ENCODE peak calls at places on chromosome 7, in nine cellular contexts. One of them, this sample, is unnamed.
A peak's percentile ranks its signal among the peaks of the same experiment; 100 is the strongest.

GRCh38 chr7:68247566-68247965 is 1250.9 kb downstream of the TYW1 start:
- DNase-seq in neural progenitor cell: no peak
- DNase-seq in colonic mucosa: no peak
- DNase-seq in IMR-90: no peak
- DNase-seq in mucosa of descending colon: no peak
- DNase-seq in K562: no peak
- DNase-seq in body of pancreas: no peak
- DNase-seq in ovary: no peak
- DNase-seq in CD4-positive, CD25-positive, alpha-beta regulatory T cell: no peak
- DNase-seq in this sample: no peak

GRCh38 chr7:877312-878232 is 1.2 kb downstream of the GET4 start:
- DNase-seq in neural progenitor cell: peak; percentile 21
- DNase-seq in colonic mucosa: peak; percentile 46
- DNase-seq in IMR-90: no peak
- DNase-seq in mucosa of descending colon: peak; percentile 73
- DNase-seq in K562: peak; percentile 92
- DNase-seq in body of pancreas: peak; percentile 78
- DNase-seq in ovary: peak; percentile 63
- DNase-seq in CD4-positive, CD25-positive, alpha-beta regulatory T cell: peak; percentile 16
- DNase-seq in this sample: peak; percentile 38

GRCh38 chr7:6424702-6425072 is 23.1 kb downstream of the DAGLB start:
- DNase-seq in neural progenitor cell: no peak
- DNase-seq in colonic mucosa: no peak
- DNase-seq in IMR-90: no peak
- DNase-seq in mucosa of descending colon: no peak
- DNase-seq in K562: no peak
- DNase-seq in body of pancreas: no peak
- DNase-seq in ovary: no peak
- DNase-seq in CD4-positive, CD25-positive, alpha-beta regulatory T cell: no peak
- DNase-seq in this sample: no peak

GRCh38 chr7:111532625-111533024 is 29.7 kb downstream of the IMMP2L start:
- DNase-seq in neural progenitor cell: no peak
- DNase-seq in colonic mucosa: no peak
- DNase-seq in IMR-90: no peak
- DNase-seq in mucosa of descending colon: no peak
- DNase-seq in K562: no peak
- DNase-seq in body of pancreas: no peak
- DNase-seq in ovary: no peak
- DNase-seq in CD4-positive, CD25-positive, alpha-beta regulatory T cell: no peak
- DNase-seq in this sample: no peak

GRCh38 chr7:103432713-103433112 is 13.3 kb downstream of the SLC26A5 start:
- DNase-seq in neural progenitor cell: no peak
- DNase-seq in colonic mucosa: no peak
- DNase-seq in IMR-90: no peak
- DNase-seq in mucosa of descending colon: no peak
- DNase-seq in K562: no peak
- DNase-seq in body of pancreas: no peak
- DNase-seq in ovary: no peak
- DNase-seq in CD4-positive, CD25-positive, alpha-beta regulatory T cell: no peak
- DNase-seq in this sample: no peak

GRCh38 chr7:38574121-38574520 is 57.1 kb downstream of the AMPH start:
- DNase-seq in neural progenitor cell: no peak
- DNase-seq in colonic mucosa: no peak
- DNase-seq in IMR-90: peak; percentile 31
- DNase-seq in mucosa of descending colon: no peak
- DNase-seq in K562: no peak
- DNase-seq in body of pancreas: no peak
- DNase-seq in ovary: no peak
- DNase-seq in CD4-positive, CD25-positive, alpha-beta regulatory T cell: no peak
- DNase-seq in this sample: no peak

GRCh38 chr7:121501566-121501965 is 105.5 kb upstream of the FAM3C start:
- DNase-seq in neural progenitor cell: no peak
- DNase-seq in colonic mucosa: no peak
- DNase-seq in IMR-90: no peak
- DNase-seq in mucosa of descending colon: no peak
- DNase-seq in K562: no peak
- DNase-seq in body of pancreas: no peak
- DNase-seq in ovary: no peak
- DNase-seq in CD4-positive, CD25-positive, alpha-beta regulatory T cell: no peak
- DNase-seq in this sample: no peak

GRCh38 chr7:100567045-100567730 is 6.5 kb downstream of the SAP25 start:
- DNase-seq in neural progenitor cell: no peak
- DNase-seq in colonic mucosa: no peak
- DNase-seq in IMR-90: no peak
- DNase-seq in mucosa of descending colon: peak; percentile 45
- DNase-seq in K562: no peak
- DNase-seq in body of pancreas: no peak
- DNase-seq in ovary: no peak
- DNase-seq in CD4-positive, CD25-positive, alpha-beta regulatory T cell: no peak
- DNase-seq in this sample: no peak

GRCh38 chr7:47241112-47242065 is 340.5 kb downstream of the TNS3 start:
- DNase-seq in neural progenitor cell: no peak
- DNase-seq in colonic mucosa: no peak
- DNase-seq in IMR-90: no peak
- DNase-seq in mucosa of descending colon: no peak
- DNase-seq in K562: no peak
- DNase-seq in body of pancreas: no peak
- DNase-seq in ovary: peak; percentile 60
- DNase-seq in CD4-positive, CD25-positive, alpha-beta regulatory T cell: no peak
- DNase-seq in this sample: no peak

GRCh38 chr7:1232103-1232466 is 587 bp upstream of the UNCX start:
- DNase-seq in neural progenitor cell: no peak
- DNase-seq in colonic mucosa: no peak
- DNase-seq in IMR-90: no peak
- DNase-seq in mucosa of descending colon: no peak
- DNase-seq in K562: no peak
- DNase-seq in body of pancreas: no peak
- DNase-seq in ovary: no peak
- DNase-seq in CD4-positive, CD25-positive, alpha-beta regulatory T cell: no peak
- DNase-seq in this sample: no peak

DNA sequence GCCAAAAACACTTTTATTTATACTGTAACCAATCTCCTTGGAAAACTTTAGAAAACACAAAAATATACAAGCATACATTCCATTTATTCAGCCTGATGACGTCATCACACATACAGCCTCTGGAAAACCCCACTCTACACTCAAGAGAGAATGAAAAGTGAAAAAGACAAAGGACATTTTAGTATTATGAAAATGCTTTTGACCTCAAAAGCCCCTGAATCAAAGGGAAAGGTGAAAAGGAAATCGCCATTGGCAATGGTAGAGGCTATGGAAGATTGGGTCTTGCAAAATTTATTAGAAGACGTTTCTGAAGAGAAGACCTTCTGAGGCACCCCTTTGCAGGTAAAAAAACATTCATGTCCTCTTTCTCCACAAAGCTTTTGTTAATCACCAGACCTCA is 82.9 kb upstream of the STRIP2 start:
- DNase-seq in neural progenitor cell: no peak
- DNase-seq in colonic mucosa: no peak
- DNase-seq in IMR-90: peak; percentile 81
- DNase-seq in mucosa of descending colon: no peak
- DNase-seq in K562: no peak
- DNase-seq in body of pancreas: no peak
- DNase-seq in ovary: no peak
- DNase-seq in CD4-positive, CD25-positive, alpha-beta regulatory T cell: no peak
- DNase-seq in this sample: no peak
- H3K9me3 ChIP-seq in neural progenitor cell: no peaks in the 10 kb centered on the region
- H3K9me3 ChIP-seq in colonic mucosa: no peaks in the 10 kb centered on the region
- H3K9me3 ChIP-seq in IMR-90: no peaks in the 10 kb centered on the region
- H3K9me3 ChIP-seq in mucosa of descending colon: no peaks in the 10 kb centered on the region
- H3K9me3 ChIP-seq in K562: no peaks in the 10 kb centered on the region
- H3K9me3 ChIP-seq in body of pancreas: no peaks in the 10 kb centered on the region
- H3K9me3 ChIP-seq in ovary: no peaks in the 10 kb centered on the region
- H3K9me3 ChIP-seq in CD4-positive, CD25-positive, alpha-beta regulatory T cell: no peaks in the 10 kb centered on the region
- H3K9me3 ChIP-seq in this sample: no peaks in the 10 kb centered on the region

GRCh38 chr7:158176561-158177173 is 411.0 kb downstream of the PTPRN2 start:
- DNase-seq in neural progenitor cell: no peak
- DNase-seq in colonic mucosa: no peak
- DNase-seq in IMR-90: no peak
- DNase-seq in mucosa of descending colon: no peak
- DNase-seq in K562: no peak
- DNase-seq in body of pancreas: no peak
- DNase-seq in ovary: no peak
- DNase-seq in CD4-positive, CD25-positive, alpha-beta regulatory T cell: no peak
- DNase-seq in this sample: no peak
- H3K9me3 ChIP-seq in neural progenitor cell: no peaks in the 10 kb centered on the region
- H3K9me3 ChIP-seq in colonic mucosa: no peaks in the 10 kb centered on the region
- H3K9me3 ChIP-seq in IMR-90: peaks cover 36% of the 10 kb centered on the region
- H3K9me3 ChIP-seq in mucosa of descending colon: peaks cover 8% of the 10 kb centered on the region
- H3K9me3 ChIP-seq in K562: no peaks in the 10 kb centered on the region
- H3K9me3 ChIP-seq in body of pancreas: no peaks in the 10 kb centered on the region
- H3K9me3 ChIP-seq in ovary: no peaks in the 10 kb centered on the region
- H3K9me3 ChIP-seq in CD4-positive, CD25-positive, alpha-beta regulatory T cell: no peaks in the 10 kb centered on the region
- H3K9me3 ChIP-seq in this sample: peaks cover 25% of the 10 kb centered on the region

DNA sequence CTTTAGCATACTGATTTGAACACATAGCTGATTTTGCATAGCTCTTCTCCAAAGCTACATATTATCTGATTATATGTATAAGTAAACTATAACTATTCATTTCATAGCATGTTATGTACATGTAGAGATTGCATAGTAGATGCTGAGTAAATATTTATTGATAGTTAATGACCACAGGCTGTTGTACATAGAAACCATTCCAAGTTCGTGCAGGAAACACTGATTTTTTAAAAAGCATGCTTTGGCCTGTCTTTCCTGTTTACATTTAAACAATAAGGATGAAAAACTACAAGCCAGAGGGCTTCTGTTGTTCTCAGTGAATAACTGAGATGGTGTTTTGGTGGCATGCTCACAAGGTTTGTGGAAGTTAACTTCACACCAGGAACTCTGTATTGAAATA is 120.1 kb upstream of the SP8 start:
- DNase-seq in neural progenitor cell: no peak
- DNase-seq in colonic mucosa: no peak
- DNase-seq in IMR-90: no peak
- DNase-seq in mucosa of descending colon: no peak
- DNase-seq in K562: no peak
- DNase-seq in body of pancreas: no peak
- DNase-seq in ovary: no peak
- DNase-seq in CD4-positive, CD25-positive, alpha-beta regulatory T cell: no peak
- DNase-seq in this sample: no peak
- H3K9me3 ChIP-seq in neural progenitor cell: peaks cover 5% of the 10 kb centered on the region
- H3K9me3 ChIP-seq in colonic mucosa: no peaks in the 10 kb centered on the region
- H3K9me3 ChIP-seq in IMR-90: peaks cover 10% of the 10 kb centered on the region
- H3K9me3 ChIP-seq in mucosa of descending colon: no peaks in the 10 kb centered on the region
- H3K9me3 ChIP-seq in K562: no peaks in the 10 kb centered on the region
- H3K9me3 ChIP-seq in body of pancreas: no peaks in the 10 kb centered on the region
- H3K9me3 ChIP-seq in ovary: no peaks in the 10 kb centered on the region
- H3K9me3 ChIP-seq in CD4-positive, CD25-positive, alpha-beta regulatory T cell: no peaks in the 10 kb centered on the region
- H3K9me3 ChIP-seq in this sample: no peaks in the 10 kb centered on the region

DNA sequence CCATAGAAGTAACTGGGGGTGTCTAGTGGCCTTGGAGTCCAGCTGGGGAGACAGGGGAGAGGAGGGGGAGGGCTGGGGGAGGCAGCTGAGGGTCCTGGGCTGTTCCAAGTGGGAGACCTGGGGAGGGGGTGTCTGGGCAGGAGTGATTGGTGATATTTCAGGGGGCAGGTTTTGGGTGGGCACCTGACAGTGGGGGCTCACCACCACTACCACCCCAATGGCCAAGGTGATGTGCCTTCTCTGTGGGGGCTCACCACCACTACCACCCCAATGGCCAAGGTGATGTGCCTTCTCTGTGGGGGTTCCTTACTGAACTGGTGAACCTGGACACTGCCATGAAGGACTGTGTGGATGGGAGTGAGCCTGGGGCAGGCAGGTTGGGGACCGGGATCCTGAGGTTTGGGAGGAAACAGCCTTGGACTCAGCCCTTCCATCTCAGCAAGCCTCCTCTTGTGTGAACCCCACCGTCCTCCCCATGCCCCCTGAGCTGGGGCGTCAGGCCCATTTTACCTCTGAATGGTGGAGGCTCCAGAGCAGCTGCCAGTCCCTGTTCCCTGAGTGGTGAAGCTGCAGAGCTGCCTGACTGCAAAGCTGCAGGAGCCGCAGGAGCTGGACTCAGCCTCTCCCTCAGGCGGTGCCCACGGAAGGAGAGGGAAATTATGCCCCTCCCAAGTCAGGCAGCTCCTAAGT is 50.6 kb upstream of the ZNF716 start:
- DNase-seq in neural progenitor cell: no peak
- DNase-seq in colonic mucosa: no peak
- DNase-seq in IMR-90: no peak
- DNase-seq in mucosa of descending colon: no peak
- DNase-seq in K562: no peak
- DNase-seq in body of pancreas: no peak
- DNase-seq in ovary: no peak
- DNase-seq in CD4-positive, CD25-positive, alpha-beta regulatory T cell: no peak
- DNase-seq in this sample: no peak
- H3K9me3 ChIP-seq in neural progenitor cell: peaks cover 21% of the 10 kb centered on the region
- H3K9me3 ChIP-seq in colonic mucosa: no peaks in the 10 kb centered on the region
- H3K9me3 ChIP-seq in IMR-90: peaks cover 15% of the 10 kb centered on the region
- H3K9me3 ChIP-seq in mucosa of descending colon: peaks cover 72% of the 10 kb centered on the region
- H3K9me3 ChIP-seq in K562: no peaks in the 10 kb centered on the region
- H3K9me3 ChIP-seq in body of pancreas: no peaks in the 10 kb centered on the region
- H3K9me3 ChIP-seq in ovary: no peaks in the 10 kb centered on the region
- H3K9me3 ChIP-seq in CD4-positive, CD25-positive, alpha-beta regulatory T cell: peaks cover 48% of the 10 kb centered on the region
- H3K9me3 ChIP-seq in this sample: peaks cover 41% of the 10 kb centered on the region

This sample was measured in lung.